ENCODE peak calls at places on chromosome 3, in six cellular contexts. F is choroid plexus epithelial cell, I is progenitor cell of endocrine pancreas, Q is heart left ventricle, Z is AG10803, Y is left lung. R is an unnamed sample.
A peak's percentile ranks its signal among the peaks of the same experiment; 100 is the strongest.

GRCh38 chr3:25895031-25895430 is 105.1 kb downstream of the OXSM start:
- DNase-seq in F (no peak), I (no peak), Q (no peak), Z (no peak), Y (no peak), R (no peak)

GRCh38 chr3:114290911-114291901 is 2.6 kb upstream of the TIGIT start:
- DNase-seq in F (peak; percentile 76), I (peak; percentile 68), Q (peak; percentile 41), Z (peak; percentile 42), Y (no peak), R (peak; percentile 57)

GRCh38 chr3:45684327-45684892 is 4.8 kb upstream of the SACM1L start:
- DNase-seq in F (no peak), I (no peak), Q (no peak), Z (no peak), Y (no peak), R (no peak)

GRCh38 chr3:157023211-157023610 is 136.7 kb downstream of the CCNL1 start:
- DNase-seq in F (no peak), I (no peak), Q (no peak), Z (peak; percentile 22), Y (no peak), R (no peak)

GRCh38 chr3:176490357-176490756 is 706.9 kb downstream of the TBL1XR1 start:
- DNase-seq in F (no peak), I (no peak), Q (no peak), Z (no peak), Y (no peak), R (no peak)

GRCh38 chr3:42747581-42747980 is 25.5 kb downstream of the CCDC13 start:
- DNase-seq in F (no peak), I (no peak), Q (no peak), Z (no peak), Y (no peak), R (no peak)

GRCh38 chr3:174125267-174125844 is 727.8 kb downstream of the NLGN1 start:
- DNase-seq in F (peak; percentile 49), I (no peak), Q (no peak), Z (peak; percentile 61), Y (no peak), R (peak; percentile 43)

GRCh38 chr3:2856062-2856792 is 253.9 kb downstream of the IL5RA start:
- DNase-seq in F (no peak), I (no peak), Q (no peak), Z (no peak), Y (no peak), R (no peak)

GRCh38 chr3:58052373-58053273 is 44.4 kb downstream of the FLNB start:
- DNase-seq in F (peak; percentile 94), I (no peak), Q (peak; percentile 65), Z (peak; percentile 94), Y (no peak), R (peak; percentile 95)

GRCh38 chr3:43285644-43286043 is 696 bp upstream of the SNRK start:
- DNase-seq in F (no peak), I (no peak), Q (no peak), Z (no peak), Y (no peak), R (no peak)

GRCh38 chr3:117853923-117854322 is 1144.3 kb downstream of the TUSC7 start:
- DNase-seq in F (peak; percentile 61), I (no peak), Q (no peak), Z (peak; percentile 2), Y (no peak), R (peak; percentile 25)

GRCh38 chr3:45145223-45145622 is 955 bp downstream of the CDCP1 start:
- DNase-seq in F (no peak), I (no peak), Q (no peak), Z (no peak), Y (no peak), R (no peak)

GRCh38 chr3:94619643-94620042 is 556.8 kb downstream of the NSUN3 start:
- DNase-seq in F (no peak), I (no peak), Q (no peak), Z (no peak), Y (no peak), R (no peak)

GRCh38 chr3:156174229-156174847 is 54.0 kb downstream of the KCNAB1 start:
- DNase-seq in F (peak; percentile 77), I (no peak), Q (no peak), Z (peak; percentile 70), Y (no peak), R (peak; percentile 76)

GRCh38 chr3:63232764-63233396 is 45.2 kb upstream of the SYNPR start:
- DNase-seq in F (peak; percentile 22), I (no peak), Q (no peak), Z (peak; percentile 11), Y (no peak), R (peak; percentile 12)

GRCh38 chr3:120566243-120566980 is 29.7 kb upstream of the NDUFB4 start:
- DNase-seq in F (no peak), I (no peak), Q (no peak), Z (no peak), Y (no peak), R (no peak)

GRCh38 chr3:45029216-45029615 is 3.1 kb downstream of the CLEC3B start:
- DNase-seq in F (no peak), I (no peak), Q (no peak), Z (no peak), Y (no peak), R (no peak)

GRCh38 chr3:144636833-144637232 is 665.2 kb downstream of the DIPK2A start:
- DNase-seq in F (no peak), I (no peak), Q (no peak), Z (no peak), Y (no peak), R (no peak)

GRCh38 chr3:178302966-178303930 is 233.0 kb upstream of the KCNMB2 start:
- DNase-seq in F (no peak), I (no peak), Q (no peak), Z (no peak), Y (no peak), R (peak; percentile 45)

GRCh38 chr3:47365213-47366153 is 15.3 kb upstream of the PTPN23 start:
- DNase-seq in F (peak; percentile 23), I (no peak), Q (no peak), Z (peak; percentile 84), Y (no peak), R (peak; percentile 83)

GRCh38 chr3:44439499-44440295 is 37.8 kb downstream of the ZNF445 start:
- DNase-seq in F (peak; percentile 96), I (no peak), Q (peak; percentile 80), Z (peak; percentile 1), Y (no peak), R (peak; percentile 99)

GRCh38 chr3:115341208-115341607 is 194.1 kb upstream of the ZBTB20 start:
- DNase-seq in F (peak; percentile 70), I (no peak), Q (no peak), Z (peak; percentile 63), Y (no peak), R (peak; percentile 71)

GRCh38 chr3:160981217-160981938 is 123.8 kb downstream of the B3GALNT1 start:
- DNase-seq in F (peak; percentile 47), I (no peak), Q (no peak), Z (peak; percentile 3), Y (no peak), R (peak; percentile 51)

GRCh38 chr3:129540776-129541516 is 2.0 kb upstream of the H1-8 start:
- DNase-seq in F (no peak), I (no peak), Q (no peak), Z (no peak), Y (peak; percentile 13), R (no peak)

GRCh38 chr3:77467702-77468407 is 428.0 kb downstream of the ROBO2 start:
- DNase-seq in F (no peak), I (no peak), Q (peak; percentile 34), Z (peak; percentile 12), Y (no peak), R (no peak)

GRCh38 chr3:3991598-3991997 is 192.4 kb downstream of the LRRN1 start:
- DNase-seq in F (no peak), I (no peak), Q (no peak), Z (no peak), Y (no peak), R (no peak)

GRCh38 chr3:133159498-133160475 is 121.6 kb downstream of the TMEM108 start:
- DNase-seq in F (no peak), I (no peak), Q (no peak), Z (no peak), Y (no peak), R (no peak)

GRCh38 chr3:132228923-132229322 is 88.3 kb upstream of the ACP3 start:
- DNase-seq in F (peak; percentile 19), I (no peak), Q (no peak), Z (no peak), Y (no peak), R (no peak)

GRCh38 chr3:66386011-66386924 is 114.6 kb downstream of the LRIG1 start:
- DNase-seq in F (no peak), I (no peak), Q (no peak), Z (no peak), Y (peak; percentile 42), R (no peak)

GRCh38 chr3:184371570-184372018 is 6.4 kb downstream of the THPO start:
- DNase-seq in F (peak; percentile 94), I (peak; percentile 63), Q (peak; percentile 71), Z (peak; percentile 86), Y (peak; percentile 83), R (peak; percentile 92)
- TF ChIP-seq CTCF in F (peak; percentile 99), I (peak; percentile 98), Q (peak; percentile 95), Z (peak; percentile 100), Y (peak; percentile 94), R (peak; percentile 100)

GRCh38 chr3:142282503-142282902 is 57.1 kb upstream of the GK5 start:
- DNase-seq in F (no peak), I (no peak), Q (no peak), Z (no peak), Y (no peak), R (no peak)

GRCh38 chr3:142281474-142281873 is 56.1 kb upstream of the GK5 start:
- DNase-seq in F (no peak), I (no peak), Q (no peak), Z (no peak), Y (no peak), R (peak; percentile 11)

GRCh38 chr3:142278451-142278850 is 53.1 kb upstream of the GK5 start:
- DNase-seq in F (peak; percentile 51), I (no peak), Q (no peak), Z (peak; percentile 60), Y (no peak), R (peak; percentile 55)

GRCh38 chr3:142276780-142277179 is 51.4 kb upstream of the GK5 start:
- DNase-seq in F (peak; percentile 81), I (no peak), Q (no peak), Z (peak; percentile 35), Y (no peak), R (peak; percentile 93)

GRCh38 chr3:142279965-142280590 is 54.7 kb upstream of the GK5 start:
- DNase-seq in F (peak; percentile 93), I (no peak), Q (peak; percentile 38), Z (peak; percentile 82), Y (no peak), R (peak; percentile 90)
- TF ChIP-seq CTCF in F (peak; percentile 75), I (peak; percentile 79), Q (peak; percentile 73), Z (peak; percentile 72), Y (peak; percentile 52), R (peak; percentile 57)

DNA sequence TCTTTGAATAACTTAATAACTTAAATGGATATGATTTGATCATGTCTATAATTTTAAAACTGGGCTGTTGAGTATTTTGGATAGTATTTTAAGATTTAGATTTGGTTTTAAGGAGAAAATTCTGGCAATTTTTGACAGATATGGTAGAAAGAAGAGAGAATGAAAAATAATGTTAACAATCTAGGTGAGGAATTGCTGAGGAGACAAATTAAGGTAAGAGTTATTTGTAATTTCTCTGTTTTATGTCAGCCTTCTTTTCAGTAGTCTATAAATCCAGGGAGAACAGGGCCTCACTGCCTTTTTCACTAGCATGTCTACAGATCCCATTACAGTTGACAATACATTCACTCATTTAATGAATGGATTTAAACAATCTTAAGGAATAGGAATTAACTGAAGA is 144.7 kb downstream of the SERPINI1 start:
- DNase-seq in F (no peak), I (no peak), Q (no peak), Z (no peak), Y (no peak), R (no peak)
- TF ChIP-seq CTCF in F (no peak), I (no peak), Q (no peak), Z (no peak), Y (no peak), R (no peak)

GRCh38 chr3:189744235-189744634 is 113.0 kb downstream of the TP63 start:
- DNase-seq in F (no peak), I (no peak), Q (no peak), Z (no peak), Y (no peak), R (no peak)
- TF ChIP-seq CTCF in F (no peak), I (no peak), Q (no peak), Z (no peak), Y (no peak), R (no peak)

R was measured in fibroblast of pulmonary artery.